ENCODE peak calls at places on chromosome 20, in eight cellular contexts. W, H, F, T, X, B, R and K are unnamed samples.

GRCh38 chr20:53896041-53896440 is 174.4 kb downstream of the BCAS1 start:
- DNase-seq in W (no peak), H (no peak), F (no peak), T (no peak), X (no peak), B (no peak), R (no peak), K (no peak)

GRCh38 chr20:34389206-34389953 is 26.3 kb downstream of the ITCH start:
- DNase-seq in W (no peak), H (no peak), F (no peak), T (no peak), X (no peak), B (no peak), R (peak), K (no peak)

GRCh38 chr20:32961956-32962517 is 42.2 kb downstream of the SUN5 start:
- DNase-seq in W (no peak), H (no peak), F (no peak), T (no peak), X (no peak), B (no peak), R (no peak), K (no peak)

GRCh38 chr20:34111057-34111711 is 859 bp downstream of the EIF2S2 start:
- DNase-seq in W (peak), H (no peak), F (no peak), T (peak), X (no peak), B (no peak), R (peak), K (peak)

GRCh38 chr20:6101346-6101745 is 21.5 kb downstream of the FERMT1 start:
- DNase-seq in W (no peak), H (no peak), F (no peak), T (no peak), X (no peak), B (no peak), R (no peak), K (no peak)

GRCh38 chr20:43537921-43538854 is 20.6 kb upstream of the SGK2 start:
- DNase-seq in W (peak), H (no peak), F (peak), T (peak), X (peak), B (peak), R (peak), K (no peak)

GRCh38 chr20:41650221-41650948 is 32.2 kb upstream of the CHD6 start:
- DNase-seq in W (no peak), H (no peak), F (no peak), T (no peak), X (no peak), B (no peak), R (no peak), K (no peak)

GRCh38 chr20:19735446-19735845 is 22.6 kb upstream of the RIN2 start:
- DNase-seq in W (peak), H (no peak), F (no peak), T (peak), X (peak), B (peak), R (peak), K (no peak)

GRCh38 chr20:57781901-57782300 is 72.1 kb upstream of the PMEPA1 start:
- DNase-seq in W (no peak), H (no peak), F (no peak), T (no peak), X (no peak), B (no peak), R (no peak), K (no peak)

GRCh38 chr20:52103911-52104545 is 87.6 kb downstream of the ZFP64 start:
- DNase-seq in W (no peak), H (peak), F (no peak), T (peak), X (no peak), B (no peak), R (no peak), K (no peak)

GRCh38 chr20:10022615-10023014 is 12.2 kb upstream of the ANKEF1 start:
- DNase-seq in W (no peak), H (no peak), F (no peak), T (no peak), X (no peak), B (no peak), R (no peak), K (no peak)

GRCh38 chr20:25177890-25178321 is 17.6 kb upstream of the ENTPD6 start:
- DNase-seq in W (no peak), H (no peak), F (no peak), T (peak), X (no peak), B (no peak), R (no peak), K (no peak)

GRCh38 chr20:13259921-13260320 is 38.8 kb downstream of the ISM1 start:
- DNase-seq in W (no peak), H (no peak), F (no peak), T (no peak), X (no peak), B (no peak), R (no peak), K (no peak)

GRCh38 chr20:35017099-35017835 is 61.6 kb downstream of the MYH7B start:
- DNase-seq in W (no peak), H (no peak), F (no peak), T (no peak), X (no peak), B (no peak), R (no peak), K (no peak)

GRCh38 chr20:59424976-59425375 is 124.6 kb downstream of the EDN3 start:
- DNase-seq in W (no peak), H (no peak), F (no peak), T (no peak), X (no peak), B (no peak), R (no peak), K (no peak)

GRCh38 chr20:10536531-10536930 is 101.4 kb downstream of the SLX4IP start:
- DNase-seq in W (no peak), H (no peak), F (no peak), T (no peak), X (no peak), B (no peak), R (no peak), K (no peak)

GRCh38 chr20:44085616-44086434 is 101.2 kb downstream of the JPH2 start:
- DNase-seq in W (no peak), H (no peak), F (no peak), T (no peak), X (no peak), B (no peak), R (no peak), K (no peak)

GRCh38 chr20:55153321-55153720 is 677.9 kb downstream of the DOK5 start:
- DNase-seq in W (no peak), H (no peak), F (no peak), T (no peak), X (no peak), B (no peak), R (no peak), K (no peak)

GRCh38 chr20:11159728-11160127 is 485.9 kb upstream of the JAG1 start:
- DNase-seq in W (no peak), H (no peak), F (no peak), T (no peak), X (no peak), B (no peak), R (peak), K (no peak)

GRCh38 chr20:59149678-59150504 is 13.7 kb upstream of the ZNF831 start:
- DNase-seq in W (no peak), H (no peak), F (peak), T (no peak), X (peak), B (peak), R (no peak), K (no peak)

GRCh38 chr20:63441777-63442493 is 30.5 kb downstream of the KCNQ2 start:
- DNase-seq in W (peak), H (no peak), F (peak), T (peak), X (peak), B (peak), R (peak), K (no peak)

GRCh38 chr20:8361008-8361652 is 229.1 kb downstream of the PLCB1 start:
- DNase-seq in W (peak), H (no peak), F (no peak), T (no peak), X (peak), B (no peak), R (peak), K (peak)

GRCh38 chr20:16147916-16148315 is 425.3 kb downstream of the KIF16B start:
- DNase-seq in W (no peak), H (no peak), F (no peak), T (no peak), X (no peak), B (no peak), R (no peak), K (no peak)

GRCh38 chr20:47300071-47300470 is 56.4 kb downstream of the ZMYND8 start:
- DNase-seq in W (peak), H (no peak), F (no peak), T (no peak), X (no peak), B (no peak), R (peak), K (no peak)

GRCh38 chr20:44600301-44600700 is 17.9 kb downstream of the PKIG start:
- DNase-seq in W (no peak), H (no peak), F (no peak), T (no peak), X (no peak), B (no peak), R (no peak), K (no peak)

GRCh38 chr20:11585752-11586352 is 331.8 kb upstream of the BTBD3 start:
- DNase-seq in W (no peak), H (no peak), F (no peak), T (peak), X (no peak), B (no peak), R (peak), K (no peak)

GRCh38 chr20:15061955-15062354 is 724.5 kb upstream of the FLRT3 start:
- DNase-seq in W (no peak), H (no peak), F (no peak), T (no peak), X (no peak), B (no peak), R (no peak), K (no peak)

GRCh38 chr20:3846740-3847418 is at the start of gene MAVS:
- DNase-seq in W (peak), H (no peak), F (peak), T (peak), X (peak), B (peak), R (peak), K (peak)

GRCh38 chr20:52105573-52106422 is 85.8 kb downstream of the ZFP64 start:
- DNase-seq in W (peak), H (peak), F (no peak), T (peak), X (peak), B (no peak), R (peak), K (no peak)

GRCh38 chr20:54633903-54634302 is 158.5 kb downstream of the DOK5 start:
- DNase-seq in W (no peak), H (no peak), F (no peak), T (no peak), X (no peak), B (no peak), R (no peak), K (no peak)